ENCODE peak calls at places on chromosomes 4 and X, in seven cellular contexts. One of them, this sample, is unnamed.

GRCh38 chr4:43357252-43357974 is 464.9 kb downstream of the GRXCR1 start:
- DNase-seq in activated CD4-positive, alpha-beta T cell treated with anti-CD3 and anti-CD28 coated beads, Interleukin-2, amount 50 U/mL, for 24 hours: no peak
- DNase-seq in psoas muscle: no peak
- DNase-seq in brain microvascular endothelial cell: no peak
- DNase-seq in cardiac muscle cell: no peak
- DNase-seq in CMK: no peak
- DNase-seq in PC-9: no peak
- DNase-seq in this sample: no peak

GRCh38 chr4:156193800-156194199 is 240.1 kb upstream of the CTSO start:
- DNase-seq in CMK: no peak
- DNase-seq in psoas muscle: no peak
- DNase-seq in PC-9: no peak
- DNase-seq in brain microvascular endothelial cell: no peak
- DNase-seq in cardiac muscle cell: no peak
- DNase-seq in activated CD4-positive, alpha-beta T cell treated with anti-CD3 and anti-CD28 coated beads, Interleukin-2, amount 50 U/mL, for 24 hours: no peak
- DNase-seq in this sample: no peak

GRCh38 chr4:108213308-108213707 is 44.6 kb upstream of the LEF1 start:
- DNase-seq in cardiac muscle cell: peak; percentile 13
- DNase-seq in psoas muscle: no peak
- DNase-seq in brain microvascular endothelial cell: no peak
- DNase-seq in PC-9: no peak
- DNase-seq in activated CD4-positive, alpha-beta T cell treated with anti-CD3 and anti-CD28 coated beads, Interleukin-2, amount 50 U/mL, for 24 hours: no peak
- DNase-seq in CMK: no peak
- DNase-seq in this sample: no peak

GRCh38 chr4:186554890-186555827 is at the start of gene MTNR1A:
- DNase-seq in brain microvascular endothelial cell: no peak
- DNase-seq in psoas muscle: no peak
- DNase-seq in activated CD4-positive, alpha-beta T cell treated with anti-CD3 and anti-CD28 coated beads, Interleukin-2, amount 50 U/mL, for 24 hours: no peak
- DNase-seq in cardiac muscle cell: peak; percentile 63
- DNase-seq in CMK: no peak
- DNase-seq in PC-9: no peak
- DNase-seq in this sample: no peak

GRCh38 chrX:54357414-54358377 is at the start of gene WNK3:
- DNase-seq in activated CD4-positive, alpha-beta T cell treated with anti-CD3 and anti-CD28 coated beads, Interleukin-2, amount 50 U/mL, for 24 hours: peak; percentile 1
- DNase-seq in cardiac muscle cell: peak; percentile 88
- DNase-seq in psoas muscle: peak; percentile 69
- DNase-seq in CMK: no peak
- DNase-seq in brain microvascular endothelial cell: peak; percentile 67
- DNase-seq in PC-9: no peak
- DNase-seq in this sample: no peak

GRCh38 chrX:102604327-102604726 is 5.0 kb downstream of the ARMCX5 start:
- DNase-seq in activated CD4-positive, alpha-beta T cell treated with anti-CD3 and anti-CD28 coated beads, Interleukin-2, amount 50 U/mL, for 24 hours: no peak
- DNase-seq in PC-9: no peak
- DNase-seq in brain microvascular endothelial cell: no peak
- DNase-seq in CMK: no peak
- DNase-seq in cardiac muscle cell: no peak
- DNase-seq in psoas muscle: no peak
- DNase-seq in this sample: no peak

GRCh38 chrX:139811942-139812629 is 104.1 kb upstream of the MCF2 start:
- DNase-seq in brain microvascular endothelial cell: no peak
- DNase-seq in cardiac muscle cell: no peak
- DNase-seq in CMK: no peak
- DNase-seq in activated CD4-positive, alpha-beta T cell treated with anti-CD3 and anti-CD28 coated beads, Interleukin-2, amount 50 U/mL, for 24 hours: no peak
- DNase-seq in PC-9: no peak
- DNase-seq in psoas muscle: no peak
- DNase-seq in this sample: no peak

GRCh38 chrX:19739683-19740082 is 147.7 kb downstream of the SH3KBP1 start:
- DNase-seq in activated CD4-positive, alpha-beta T cell treated with anti-CD3 and anti-CD28 coated beads, Interleukin-2, amount 50 U/mL, for 24 hours: no peak
- DNase-seq in PC-9: no peak
- DNase-seq in cardiac muscle cell: peak; percentile 45
- DNase-seq in brain microvascular endothelial cell: peak; percentile 66
- DNase-seq in CMK: no peak
- DNase-seq in psoas muscle: peak; percentile 53
- DNase-seq in this sample: no peak

GRCh38 chr4:87985097-87985886 is 9.8 kb downstream of the SPP1 start:
- DNase-seq in cardiac muscle cell: peak; percentile 57
- DNase-seq in psoas muscle: no peak
- DNase-seq in activated CD4-positive, alpha-beta T cell treated with anti-CD3 and anti-CD28 coated beads, Interleukin-2, amount 50 U/mL, for 24 hours: no peak
- DNase-seq in CMK: no peak
- DNase-seq in PC-9: peak; percentile 35
- DNase-seq in brain microvascular endothelial cell: peak; percentile 40
- DNase-seq in this sample: peak; percentile 10

GRCh38 chr4:141309864-141310263 is 89.2 kb downstream of the ZNF330 start:
- DNase-seq in brain microvascular endothelial cell: no peak
- DNase-seq in cardiac muscle cell: no peak
- DNase-seq in psoas muscle: no peak
- DNase-seq in activated CD4-positive, alpha-beta T cell treated with anti-CD3 and anti-CD28 coated beads, Interleukin-2, amount 50 U/mL, for 24 hours: no peak
- DNase-seq in PC-9: no peak
- DNase-seq in CMK: no peak
- DNase-seq in this sample: no peak

GRCh38 chrX:13001961-13002671 is 27.2 kb downstream of the TMSB4X start:
- DNase-seq in CMK: no peak
- DNase-seq in brain microvascular endothelial cell: no peak
- DNase-seq in activated CD4-positive, alpha-beta T cell treated with anti-CD3 and anti-CD28 coated beads, Interleukin-2, amount 50 U/mL, for 24 hours: no peak
- DNase-seq in cardiac muscle cell: no peak
- DNase-seq in PC-9: peak; percentile 73
- DNase-seq in psoas muscle: no peak
- DNase-seq in this sample: peak; percentile 60

GRCh38 chrX:68978211-68978780 is 149.5 kb downstream of the EFNB1 start:
- DNase-seq in PC-9: no peak
- DNase-seq in brain microvascular endothelial cell: no peak
- DNase-seq in CMK: no peak
- DNase-seq in cardiac muscle cell: peak; percentile 52
- DNase-seq in activated CD4-positive, alpha-beta T cell treated with anti-CD3 and anti-CD28 coated beads, Interleukin-2, amount 50 U/mL, for 24 hours: no peak
- DNase-seq in psoas muscle: no peak
- DNase-seq in this sample: no peak

GRCh38 chr4:14646831-14647230 is 355.4 kb upstream of the CPEB2 start:
- DNase-seq in PC-9: no peak
- DNase-seq in psoas muscle: no peak
- DNase-seq in activated CD4-positive, alpha-beta T cell treated with anti-CD3 and anti-CD28 coated beads, Interleukin-2, amount 50 U/mL, for 24 hours: no peak
- DNase-seq in cardiac muscle cell: no peak
- DNase-seq in brain microvascular endothelial cell: peak; percentile 79
- DNase-seq in CMK: no peak
- DNase-seq in this sample: no peak

GRCh38 chr4:23290656-23291055 is 597.9 kb downstream of the GBA3 start:
- DNase-seq in psoas muscle: no peak
- DNase-seq in CMK: no peak
- DNase-seq in PC-9: peak; percentile 78
- DNase-seq in brain microvascular endothelial cell: no peak
- DNase-seq in cardiac muscle cell: no peak
- DNase-seq in activated CD4-positive, alpha-beta T cell treated with anti-CD3 and anti-CD28 coated beads, Interleukin-2, amount 50 U/mL, for 24 hours: no peak
- DNase-seq in this sample: peak; percentile 14

GRCh38 chr4:111064342-111064993 is 441.6 kb upstream of the PITX2 start:
- DNase-seq in brain microvascular endothelial cell: peak; percentile 55
- DNase-seq in PC-9: no peak
- DNase-seq in psoas muscle: no peak
- DNase-seq in activated CD4-positive, alpha-beta T cell treated with anti-CD3 and anti-CD28 coated beads, Interleukin-2, amount 50 U/mL, for 24 hours: no peak
- DNase-seq in cardiac muscle cell: no peak
- DNase-seq in CMK: no peak
- DNase-seq in this sample: peak; percentile 58

GRCh38 chr4:153799708-153800074 is 10.8 kb upstream of the SFRP2 start:
- DNase-seq in CMK: no peak
- DNase-seq in brain microvascular endothelial cell: no peak
- DNase-seq in PC-9: no peak
- DNase-seq in activated CD4-positive, alpha-beta T cell treated with anti-CD3 and anti-CD28 coated beads, Interleukin-2, amount 50 U/mL, for 24 hours: no peak
- DNase-seq in cardiac muscle cell: no peak
- DNase-seq in psoas muscle: peak; percentile 34
- DNase-seq in this sample: no peak

GRCh38 chr4:8592366-8593267 is at the start of gene CPZ:
- DNase-seq in brain microvascular endothelial cell: peak; percentile 32
- DNase-seq in CMK: no peak
- DNase-seq in PC-9: no peak
- DNase-seq in cardiac muscle cell: peak; percentile 78
- DNase-seq in psoas muscle: no peak
- DNase-seq in activated CD4-positive, alpha-beta T cell treated with anti-CD3 and anti-CD28 coated beads, Interleukin-2, amount 50 U/mL, for 24 hours: no peak
- DNase-seq in this sample: no peak

GRCh38 chrX:12970691-12971202 is 4.2 kb upstream of the TMSB4X start:
- DNase-seq in CMK: no peak
- DNase-seq in activated CD4-positive, alpha-beta T cell treated with anti-CD3 and anti-CD28 coated beads, Interleukin-2, amount 50 U/mL, for 24 hours: no peak
- DNase-seq in brain microvascular endothelial cell: no peak
- DNase-seq in PC-9: no peak
- DNase-seq in psoas muscle: no peak
- DNase-seq in cardiac muscle cell: peak; percentile 22
- DNase-seq in this sample: no peak

GRCh38 chrX:101619336-101619735 is 1.5 kb upstream of the ARMCX6 start:
- DNase-seq in cardiac muscle cell: peak; percentile 84
- DNase-seq in PC-9: no peak
- DNase-seq in CMK: no peak
- DNase-seq in psoas muscle: no peak
- DNase-seq in brain microvascular endothelial cell: no peak
- DNase-seq in activated CD4-positive, alpha-beta T cell treated with anti-CD3 and anti-CD28 coated beads, Interleukin-2, amount 50 U/mL, for 24 hours: no peak
- DNase-seq in this sample: no peak

GRCh38 chr4:5051692-5052423 is 578 bp downstream of the STK32B start:
- DNase-seq in PC-9: no peak
- DNase-seq in brain microvascular endothelial cell: peak; percentile 7
- DNase-seq in activated CD4-positive, alpha-beta T cell treated with anti-CD3 and anti-CD28 coated beads, Interleukin-2, amount 50 U/mL, for 24 hours: no peak
- DNase-seq in cardiac muscle cell: peak; percentile 1
- DNase-seq in psoas muscle: peak; percentile 28
- DNase-seq in CMK: no peak
- DNase-seq in this sample: no peak